ENCODE peak calls at places on chromosomes 3 and 15, in five cellular contexts. One of them, this sample, is unnamed.

GRCh38 chr3:53149006-53149690 is 11.9 kb upstream of the PRKCD start:
- DNase-seq in stimulated activated CD4-positive, alpha-beta T cell treated with anti-CD3 and anti-CD28 coated beads, Interleukin-2, amount 100 ng/mL, for 48 hours: no peak
- DNase-seq in A549: no peak
- DNase-seq in cardiac muscle cell: no peak
- DNase-seq in SHP77: no peak
- DNase-seq in this sample: no peak

GRCh38 chr3:169701457-169701856 is 37.9 kb upstream of the MECOM start:
- DNase-seq in stimulated activated CD4-positive, alpha-beta T cell treated with anti-CD3 and anti-CD28 coated beads, Interleukin-2, amount 100 ng/mL, for 48 hours: no peak
- DNase-seq in A549: no peak
- DNase-seq in cardiac muscle cell: peak
- DNase-seq in SHP77: no peak
- DNase-seq in this sample: no peak

GRCh38 chr15:82043726-82044372 is 2.0 kb downstream of the MEX3B start:
- DNase-seq in stimulated activated CD4-positive, alpha-beta T cell treated with anti-CD3 and anti-CD28 coated beads, Interleukin-2, amount 100 ng/mL, for 48 hours: no peak
- DNase-seq in A549: no peak
- DNase-seq in cardiac muscle cell: peak
- DNase-seq in SHP77: no peak
- DNase-seq in this sample: no peak

GRCh38 chr3:11530153-11530721 is 113.5 kb downstream of the VGLL4 start:
- DNase-seq in stimulated activated CD4-positive, alpha-beta T cell treated with anti-CD3 and anti-CD28 coated beads, Interleukin-2, amount 100 ng/mL, for 48 hours: no peak
- DNase-seq in A549: no peak
- DNase-seq in cardiac muscle cell: peak
- DNase-seq in SHP77: peak
- DNase-seq in this sample: no peak

GRCh38 chr3:9028134-9028533 is 64.9 kb upstream of the RAD18 start:
- DNase-seq in stimulated activated CD4-positive, alpha-beta T cell treated with anti-CD3 and anti-CD28 coated beads, Interleukin-2, amount 100 ng/mL, for 48 hours: no peak
- DNase-seq in A549: no peak
- DNase-seq in cardiac muscle cell: peak
- DNase-seq in SHP77: no peak
- DNase-seq in this sample: no peak

GRCh38 chr3:126607214-126607908 is 47.6 kb downstream of the TXNRD3 start:
- DNase-seq in stimulated activated CD4-positive, alpha-beta T cell treated with anti-CD3 and anti-CD28 coated beads, Interleukin-2, amount 100 ng/mL, for 48 hours: no peak
- DNase-seq in A549: no peak
- DNase-seq in cardiac muscle cell: peak
- DNase-seq in SHP77: no peak
- DNase-seq in this sample: no peak

GRCh38 chr3:116135462-116135861 is 309.8 kb downstream of the LSAMP start:
- DNase-seq in stimulated activated CD4-positive, alpha-beta T cell treated with anti-CD3 and anti-CD28 coated beads, Interleukin-2, amount 100 ng/mL, for 48 hours: no peak
- DNase-seq in A549: no peak
- DNase-seq in cardiac muscle cell: peak
- DNase-seq in SHP77: peak
- DNase-seq in this sample: no peak

GRCh38 chr15:25268166-25268565 is 170.7 kb downstream of the UBE3A start:
- DNase-seq in stimulated activated CD4-positive, alpha-beta T cell treated with anti-CD3 and anti-CD28 coated beads, Interleukin-2, amount 100 ng/mL, for 48 hours: no peak
- DNase-seq in A549: no peak
- DNase-seq in cardiac muscle cell: no peak
- DNase-seq in SHP77: peak
- DNase-seq in this sample: no peak

GRCh38 chr3:134608023-134608758 is 42.6 kb downstream of the KY start:
- DNase-seq in stimulated activated CD4-positive, alpha-beta T cell treated with anti-CD3 and anti-CD28 coated beads, Interleukin-2, amount 100 ng/mL, for 48 hours: no peak
- DNase-seq in A549: no peak
- DNase-seq in cardiac muscle cell: no peak
- DNase-seq in SHP77: no peak
- DNase-seq in this sample: no peak

GRCh38 chr3:141979050-141979671 is 102.7 kb downstream of the ATP1B3 start:
- DNase-seq in stimulated activated CD4-positive, alpha-beta T cell treated with anti-CD3 and anti-CD28 coated beads, Interleukin-2, amount 100 ng/mL, for 48 hours: no peak
- DNase-seq in A549: no peak
- DNase-seq in cardiac muscle cell: peak
- DNase-seq in SHP77: no peak
- DNase-seq in this sample: no peak

This sample was measured in GM19239.